ENCODE peak calls at places on chromosomes 7 and 10, in eight cellular contexts. One of them, this sample, is unnamed.

GRCh38 chr7:44638611-44639557 is 32.5 kb downstream of the OGDH start:
- DNase-seq in HL-60: peak
- DNase-seq in fibroblast of lung: peak
- DNase-seq in activated CD4-positive, alpha-beta T cell treated with anti-CD3 and anti-CD28 coated beads for 48 hours: peak
- DNase-seq in GM12891: peak
- DNase-seq in NCI-H1694: no peak
- DNase-seq in NCI-H2107: no peak
- DNase-seq in CD4-positive, alpha-beta T cell: peak
- DNase-seq in this sample: peak

GRCh38 chr7:47370461-47371042 is 211.4 kb downstream of the TNS3 start:
- DNase-seq in HL-60: no peak
- DNase-seq in fibroblast of lung: peak
- DNase-seq in activated CD4-positive, alpha-beta T cell treated with anti-CD3 and anti-CD28 coated beads for 48 hours: no peak
- DNase-seq in GM12891: no peak
- DNase-seq in NCI-H1694: no peak
- DNase-seq in NCI-H2107: no peak
- DNase-seq in CD4-positive, alpha-beta T cell: no peak
- DNase-seq in this sample: no peak

GRCh38 chr7:8065356-8065813 is 96.8 kb downstream of the GLCCI1 start:
- DNase-seq in HL-60: no peak
- DNase-seq in fibroblast of lung: peak
- DNase-seq in activated CD4-positive, alpha-beta T cell treated with anti-CD3 and anti-CD28 coated beads for 48 hours: no peak
- DNase-seq in GM12891: no peak
- DNase-seq in NCI-H1694: no peak
- DNase-seq in NCI-H2107: no peak
- DNase-seq in CD4-positive, alpha-beta T cell: no peak
- DNase-seq in this sample: no peak

GRCh38 chr10:74437822-74438221 is 286.8 kb downstream of the ADK start:
- DNase-seq in HL-60: no peak
- DNase-seq in fibroblast of lung: peak
- DNase-seq in activated CD4-positive, alpha-beta T cell treated with anti-CD3 and anti-CD28 coated beads for 48 hours: no peak
- DNase-seq in GM12891: no peak
- DNase-seq in NCI-H1694: no peak
- DNase-seq in NCI-H2107: no peak
- DNase-seq in CD4-positive, alpha-beta T cell: no peak
- DNase-seq in this sample: no peak

GRCh38 chr7:48028937-48029336 is at the start of gene SUN3:
- DNase-seq in HL-60: no peak
- DNase-seq in fibroblast of lung: no peak
- DNase-seq in activated CD4-positive, alpha-beta T cell treated with anti-CD3 and anti-CD28 coated beads for 48 hours: no peak
- DNase-seq in GM12891: no peak
- DNase-seq in NCI-H1694: no peak
- DNase-seq in NCI-H2107: no peak
- DNase-seq in CD4-positive, alpha-beta T cell: no peak
- DNase-seq in this sample: no peak

GRCh38 chr10:17655567-17656146 is 11.7 kb downstream of the STAM start:
- DNase-seq in HL-60: peak
- DNase-seq in fibroblast of lung: peak
- DNase-seq in activated CD4-positive, alpha-beta T cell treated with anti-CD3 and anti-CD28 coated beads for 48 hours: no peak
- DNase-seq in GM12891: no peak
- DNase-seq in NCI-H1694: no peak
- DNase-seq in NCI-H2107: no peak
- DNase-seq in CD4-positive, alpha-beta T cell: no peak
- DNase-seq in this sample: no peak

GRCh38 chr10:79158004-79158340 is 89.2 kb downstream of the ZMIZ1 start:
- DNase-seq in HL-60: no peak
- DNase-seq in fibroblast of lung: no peak
- DNase-seq in activated CD4-positive, alpha-beta T cell treated with anti-CD3 and anti-CD28 coated beads for 48 hours: no peak
- DNase-seq in GM12891: no peak
- DNase-seq in NCI-H1694: no peak
- DNase-seq in NCI-H2107: no peak
- DNase-seq in CD4-positive, alpha-beta T cell: no peak
- DNase-seq in this sample: no peak

GRCh38 chr7:70266186-70266585 is 667.9 kb downstream of the AUTS2 start:
- DNase-seq in HL-60: no peak
- DNase-seq in fibroblast of lung: no peak
- DNase-seq in activated CD4-positive, alpha-beta T cell treated with anti-CD3 and anti-CD28 coated beads for 48 hours: no peak
- DNase-seq in GM12891: no peak
- DNase-seq in NCI-H1694: no peak
- DNase-seq in NCI-H2107: no peak
- DNase-seq in CD4-positive, alpha-beta T cell: no peak
- DNase-seq in this sample: no peak

GRCh38 chr10:23283680-23284079 is 60.9 kb downstream of the C10orf67 start:
- DNase-seq in HL-60: no peak
- DNase-seq in fibroblast of lung: no peak
- DNase-seq in activated CD4-positive, alpha-beta T cell treated with anti-CD3 and anti-CD28 coated beads for 48 hours: no peak
- DNase-seq in GM12891: no peak
- DNase-seq in NCI-H1694: no peak
- DNase-seq in NCI-H2107: no peak
- DNase-seq in CD4-positive, alpha-beta T cell: no peak
- DNase-seq in this sample: no peak